ENCODE peak calls at places on chromosomes 13 and 19, in six cellular contexts. F is K562, D is GM23248, C is hepatocyte, Z is IMR-90, M is neural progenitor cell. R is an unnamed sample.

GRCh38 chr19:5952193-5953033 is 25.5 kb downstream of the RANBP3 start:
- DNase-seq in D (no peak), F (no peak), C (no peak), Z (no peak), M (no peak), R (no peak)

GRCh38 chr13:91162180-91162579 is 185.3 kb upstream of the MIR17HG start:
- DNase-seq in C (no peak), F (no peak), M (peak; percentile 21), Z (no peak), D (no peak), R (no peak)

GRCh38 chr13:96779691-96780090 is 214.6 kb downstream of the OXGR1 start:
- DNase-seq in M (no peak), Z (no peak), F (no peak), D (no peak), C (no peak), R (no peak)

GRCh38 chr13:106520205-106521004 is 15.1 kb downstream of the EFNB2 start:
- DNase-seq in F (no peak), D (peak; percentile 47), M (peak; percentile 52), C (no peak), Z (peak; percentile 56), R (peak; percentile 77)

GRCh38 chr13:20353973-20354372 is 121.9 kb upstream of the GJB6 start:
- DNase-seq in Z (peak; percentile 67), C (no peak), F (no peak), M (no peak), D (peak; percentile 81), R (peak; percentile 58)

GRCh38 chr19:30253581-30253996 is 118.6 kb upstream of the ZNF536 start:
- DNase-seq in M (peak; percentile 42), F (no peak), D (peak; percentile 95), C (peak; percentile 18), Z (no peak), R (no peak)

GRCh38 chr19:48873476-48874308 is 1.5 kb downstream of the PPP1R15A start:
- DNase-seq in F (peak; percentile 98), C (no peak), D (peak; percentile 37), Z (no peak), M (peak; percentile 0), R (no peak)

GRCh38 chr19:55253842-55254624 is 4.8 kb downstream of the PPP6R1 start:
- DNase-seq in C (no peak), M (no peak), D (no peak), F (no peak), Z (no peak), R (no peak)

GRCh38 chr13:24063281-24063851 is 97.2 kb upstream of the SPATA13 start:
- DNase-seq in D (no peak), F (no peak), Z (no peak), M (no peak), C (no peak), R (no peak)

GRCh38 chr19:48628486-48629296 is 8.5 kb downstream of the DBP start:
- DNase-seq in M (no peak), D (no peak), C (peak; percentile 8), F (no peak), Z (no peak), R (no peak)

GRCh38 chr13:100675660-100676129 is 1.1 kb upstream of the TMTC4 start:
- DNase-seq in Z (no peak), F (no peak), C (no peak), M (no peak), D (peak; percentile 16), R (no peak)

GRCh38 chr19:6678690-6679109 is 8.7 kb upstream of the TNFSF14 start:
- DNase-seq in M (no peak), F (no peak), D (peak; percentile 78), Z (no peak), C (no peak), R (peak; percentile 43)

GRCh38 chr19:13869324-13869723 is 7.6 kb upstream of the NANOS3 start:
- DNase-seq in C (no peak), F (no peak), Z (no peak), D (no peak), M (no peak), R (no peak)

GRCh38 chr19:46118136-46118535 is 6.4 kb downstream of the IGFL3 start:
- DNase-seq in C (no peak), F (no peak), D (no peak), M (no peak), Z (no peak), R (peak; percentile 80)

GRCh38 chr13:111845621-111846351 is 221.2 kb upstream of the SOX1 start:
- DNase-seq in C (no peak), Z (no peak), F (no peak), M (no peak), D (no peak), R (no peak)

GRCh38 chr13:22121340-22121739 is 450.5 kb downstream of the FGF9 start:
- DNase-seq in F (no peak), M (no peak), D (no peak), Z (no peak), C (no peak), R (no peak)

GRCh38 chr19:55255618-55256423 is 3.0 kb downstream of the PPP6R1 start:
- DNase-seq in Z (peak; percentile 60), M (no peak), D (peak; percentile 74), F (peak; percentile 46), C (no peak), R (peak; percentile 39)

GRCh38 chr13:19596960-19597361 is 35.6 kb upstream of the TPTE2 start:
- DNase-seq in M (no peak), Z (peak; percentile 74), F (no peak), D (peak; percentile 50), C (peak; percentile 17), R (peak; percentile 60)

GRCh38 chr19:3443840-3444694 is 36.3 kb downstream of the SMIM24 start:
- DNase-seq in F (no peak), M (peak; percentile 91), Z (peak; percentile 47), D (peak; percentile 33), C (peak; percentile 63), R (peak; percentile 15)

GRCh38 chr19:48997972-48998371 is 4.3 kb downstream of the RUVBL2 start:
- DNase-seq in M (peak; percentile 88), Z (peak; percentile 45), F (peak; percentile 84), D (peak; percentile 74), C (peak; percentile 74), R (peak; percentile 43)

GRCh38 chr13:88136098-88136790 is 465.1 kb downstream of the SLITRK5 start:
- DNase-seq in D (no peak), F (no peak), M (no peak), C (no peak), Z (no peak), R (no peak)

GRCh38 chr19:58578430-58578925 is 5.3 kb upstream of the MZF1 start:
- DNase-seq in D (peak; percentile 46), M (no peak), F (peak; percentile 21), Z (no peak), C (no peak), R (no peak)

GRCh38 chr13:31023126-31023525 is 90.7 kb downstream of the TEX26 start:
- DNase-seq in D (no peak), C (no peak), M (no peak), F (no peak), Z (no peak), R (no peak)

GRCh38 chr19:5055457-5055776 is 86.5 kb downstream of the KDM4B start:
- DNase-seq in Z (no peak), M (no peak), C (no peak), F (no peak), D (no peak), R (no peak)

GRCh38 chr19:44948763-44949374 is 3.0 kb downstream of the APOC2 start:
- DNase-seq in C (no peak), M (no peak), D (peak; percentile 29), F (no peak), Z (no peak), R (no peak)

GRCh38 chr13:102316732-102317131 is 85.1 kb downstream of the FGF14 start:
- DNase-seq in C (no peak), D (no peak), Z (no peak), F (no peak), M (no peak), R (no peak)

GRCh38 chr19:3543150-3544053 is 4.4 kb downstream of the TEKTIP1 start:
- DNase-seq in M (no peak), Z (no peak), F (no peak), D (no peak), C (no peak), R (no peak)

GRCh38 chr13:36432106-36432544 is at the start of gene CCNA1:
- DNase-seq in D (peak; percentile 21), F (peak; percentile 27), Z (no peak), C (peak; percentile 30), M (peak; percentile 92), R (peak; percentile 40)
- H2AFZ ChIP-seq in D (peak within 1 kb of the TSS; percentile 60), F (no peak within 1 kb of the TSS), Z (peak within 1 kb of the TSS; percentile 81), C (peak within 1 kb of the TSS; percentile 69), M (peak within 1 kb of the TSS; percentile 97), R (peak within 1 kb of the TSS; percentile 55)

GRCh38 chr19:18519962-18520847 is 1.7 kb downstream of the ELL start:
- DNase-seq in M (peak; percentile 80), C (peak; percentile 92), Z (peak; percentile 85), F (peak; percentile 85), D (peak; percentile 89), R (peak; percentile 85)

GRCh38 chr19:18523841-18524240 is 2.0 kb upstream of the ELL start:
- DNase-seq in C (no peak), Z (no peak), F (no peak), D (no peak), M (no peak), R (no peak)

GRCh38 chr19:18520848-18521691 is 800 bp downstream of the ELL start:
- DNase-seq in Z (no peak), M (peak; percentile 58), F (peak; percentile 50), C (peak; percentile 52), D (peak; percentile 63), R (no peak)

GRCh38 chr19:18521692-18522123 is at the start of gene ELL:
- DNase-seq in F (no peak), M (no peak), Z (no peak), D (no peak), C (no peak), R (no peak)

GRCh38 chr19:18522124-18522861 is 423 bp upstream of the ELL start:
- DNase-seq in Z (peak; percentile 100), C (peak; percentile 100), F (peak; percentile 100), D (peak; percentile 100), M (peak; percentile 100), R (peak; percentile 100)
- H2AFZ ChIP-seq in Z (peak overlapping the region; percentile 95), C (peak overlapping the region; percentile 23), F (peak overlapping the region; percentile 73), D (peak overlapping the region; percentile 75), M (no peak overlapping the region), R (peak overlapping the region; percentile 52)

GRCh38 chr19:38788478-38789243 is at the start of gene LGALS7B:
- DNase-seq in D (no peak), F (no peak), Z (no peak), C (no peak), M (no peak), R (no peak)
- H2AFZ ChIP-seq in D (no peak within 1 kb of the TSS), F (no peak within 1 kb of the TSS), Z (peak within 1 kb of the TSS; percentile 67), C (no peak within 1 kb of the TSS), M (no peak within 1 kb of the TSS), R (no peak within 1 kb of the TSS)

GRCh38 chr19:12794936-12795335 is 3.6 kb downstream of the JUNB start:
- DNase-seq in D (no peak), C (no peak), M (no peak), F (no peak), Z (peak; percentile 29), R (no peak)

GRCh38 chr19:12797141-12797587 is 4.4 kb downstream of the PRDX2 start:
- DNase-seq in D (no peak), F (no peak), Z (no peak), C (no peak), M (no peak), R (no peak)

GRCh38 chr19:12793290-12794195 is 2.3 kb downstream of the JUNB start:
- DNase-seq in Z (peak; percentile 92), C (peak; percentile 96), F (peak; percentile 95), M (peak; percentile 97), D (peak; percentile 95), R (peak; percentile 89)

GRCh38 chr19:12794196-12794921 is 3.1 kb downstream of the JUNB start:
- DNase-seq in D (peak; percentile 43), C (no peak), M (no peak), F (peak; percentile 22), Z (peak; percentile 62), R (peak; percentile 61)

GRCh38 chr19:12796146-12797071 is 5.1 kb downstream of the JUNB start:
- DNase-seq in D (peak; percentile 85), M (peak; percentile 93), F (peak; percentile 93), C (peak; percentile 90), Z (peak; percentile 81), R (peak; percentile 82)
- H2AFZ ChIP-seq in D (peak overlapping the region; percentile 50), M (no peak overlapping the region), F (peak overlapping the region; percentile 69), C (no peak overlapping the region), Z (peak overlapping the region; percentile 69), R (no peak overlapping the region)

R was measured in fibroblast of lung.